ENCODE peak calls at places on chromosome 19, in ten cellular contexts. N, X, B, R, M, F, W, A, I and H are unnamed samples.

GRCh38 chr19:58123354-58123753 is 25.3 kb upstream of the ZSCAN18 start:
- DNase-seq in N (no peak), X (no peak), B (no peak), R (no peak), M (no peak), F (no peak), W (no peak), A (no peak), I (peak; percentile 6), H (no peak)

GRCh38 chr19:566403-566802 is 6.0 kb upstream of the BSG start:
- DNase-seq in N (no peak), X (no peak), B (no peak), R (no peak), M (peak; percentile 94), F (no peak), W (no peak), A (no peak), I (no peak), H (peak; percentile 71)

GRCh38 chr19:47848425-47848824 is 10.6 kb upstream of the TPRX2 start:
- DNase-seq in N (no peak), X (no peak), B (no peak), R (no peak), M (no peak), F (no peak), W (no peak), A (no peak), I (no peak), H (no peak)

GRCh38 chr19:36140289-36141038 is 598 bp downstream of the CAPNS1 start:
- DNase-seq in N (peak; percentile 47), X (peak; percentile 75), B (no peak), R (peak; percentile 41), M (peak; percentile 60), F (peak; percentile 89), W (peak; percentile 86), A (peak; percentile 87), I (peak; percentile 73), H (peak; percentile 58)

GRCh38 chr19:29561601-29562000 is 35.8 kb downstream of the VSTM2B start:
- DNase-seq in N (no peak), X (no peak), B (no peak), R (no peak), M (no peak), F (no peak), W (no peak), A (no peak), I (no peak), H (no peak)

GRCh38 chr19:31160346-31160926 is 188.8 kb downstream of the TSHZ3 start:
- DNase-seq in N (no peak), X (no peak), B (no peak), R (no peak), M (no peak), F (no peak), W (no peak), A (no peak), I (no peak), H (no peak)

GRCh38 chr19:30651066-30651465 is 278.9 kb downstream of the ZNF536 start:
- DNase-seq in N (peak; percentile 90), X (no peak), B (no peak), R (no peak), M (no peak), F (no peak), W (no peak), A (peak; percentile 25), I (no peak), H (no peak)

GRCh38 chr19:19026299-19026971 is 6.9 kb downstream of the SUGP2 start:
- DNase-seq in N (peak; percentile 36), X (no peak), B (no peak), R (peak; percentile 26), M (no peak), F (peak; percentile 20), W (no peak), A (peak; percentile 65), I (peak; percentile 7), H (no peak)

GRCh38 chr19:19946226-19946625 is 45.5 kb downstream of the ZNF93 start:
- DNase-seq in N (no peak), X (no peak), B (no peak), R (no peak), M (no peak), F (no peak), W (no peak), A (no peak), I (no peak), H (no peak)

GRCh38 chr19:17235618-17236413 is 9.8 kb downstream of the OCEL1 start:
- DNase-seq in N (peak; percentile 75), X (peak; percentile 70), B (no peak), R (peak; percentile 60), M (peak; percentile 62), F (peak; percentile 88), W (peak; percentile 91), A (peak; percentile 85), I (peak; percentile 91), H (peak; percentile 88)

GRCh38 chr19:1012334-1012733 is 8.6 kb downstream of the TMEM259 start:
- DNase-seq in N (no peak), X (no peak), B (no peak), R (no peak), M (no peak), F (no peak), W (peak; percentile 73), A (no peak), I (no peak), H (no peak)

GRCh38 chr19:47652285-47652684 is 43.4 kb downstream of the BICRA start:
- DNase-seq in N (no peak), X (no peak), B (no peak), R (no peak), M (no peak), F (no peak), W (no peak), A (no peak), I (no peak), H (no peak)

GRCh38 chr19:53158119-53158656 is 665 bp downstream of the ZNF347 start:
- DNase-seq in N (peak; percentile 29), X (peak; percentile 42), B (no peak), R (peak; percentile 27), M (peak; percentile 29), F (no peak), W (peak; percentile 81), A (peak; percentile 76), I (peak; percentile 67), H (peak; percentile 56)

GRCh38 chr19:1872807-1873523 is 9.6 kb upstream of the KLF16 start:
- DNase-seq in N (no peak), X (no peak), B (no peak), R (no peak), M (no peak), F (no peak), W (peak; percentile 79), A (no peak), I (no peak), H (no peak)

GRCh38 chr19:11046608-11047354 is 42.5 kb upstream of the LDLR start:
- DNase-seq in N (no peak), X (no peak), B (no peak), R (no peak), M (no peak), F (no peak), W (no peak), A (no peak), I (no peak), H (no peak)
- H3K9me3 ChIP-seq in N (no peaks in the 10 kb centered on the region), X (no peaks in the 10 kb centered on the region), B (no peaks in the 10 kb centered on the region), R (no peaks in the 10 kb centered on the region), M (no peaks in the 10 kb centered on the region), F (no peaks in the 10 kb centered on the region), W (no peaks in the 10 kb centered on the region), A (no peaks in the 10 kb centered on the region), I (no peaks in the 10 kb centered on the region), H (no peaks in the 10 kb centered on the region)

DNA sequence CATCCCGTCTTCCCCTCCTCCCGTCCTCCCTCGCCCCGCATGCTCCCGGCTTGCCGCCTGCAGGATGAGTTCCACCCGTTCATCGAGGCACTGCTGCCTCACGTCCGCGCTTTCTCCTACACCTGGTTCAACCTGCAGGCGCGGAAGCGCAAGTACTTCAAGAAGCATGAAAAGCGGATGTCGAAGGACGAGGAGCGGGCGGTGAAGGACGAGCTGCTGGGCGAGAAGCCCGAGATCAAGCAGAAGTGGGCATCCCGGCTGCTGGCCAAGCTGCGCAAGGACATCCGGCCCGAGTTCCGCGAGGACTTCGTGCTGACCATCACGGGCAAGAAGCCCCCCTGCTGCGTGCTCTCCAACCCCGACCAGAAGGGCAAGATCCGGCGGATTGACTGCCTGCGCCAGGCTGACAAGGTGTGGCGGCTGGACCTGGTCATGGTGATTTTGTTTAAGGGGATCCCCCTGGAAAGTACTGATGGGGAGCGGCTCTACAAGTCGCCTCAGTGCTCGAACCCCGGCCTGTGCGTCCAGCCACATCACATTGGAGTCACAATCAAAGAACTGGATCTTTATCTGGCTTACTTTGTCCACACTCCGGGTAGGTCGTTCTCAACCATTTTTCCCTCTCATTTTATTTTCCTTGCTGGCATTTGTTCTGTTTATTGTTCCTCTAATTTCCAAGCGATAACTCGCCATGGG is 29.8 kb downstream of the NFIX start:
- DNase-seq in N (no peak), X (no peak), B (no peak), R (no peak), M (no peak), F (no peak), W (no peak), A (peak; percentile 77), I (peak; percentile 51), H (peak; percentile 79)
- H3K27ac ChIP-seq in N (peak overlapping the region; percentile 79), X (peak overlapping the region; percentile 86), B (peak overlapping the region; percentile 99), R (peak overlapping the region; percentile 88), M (peak overlapping the region; percentile 99), F (no peak overlapping the region), W (no peak overlapping the region), A (no peak overlapping the region), I (no peak overlapping the region), H (peak overlapping the region; percentile 87)

GRCh38 chr19:10567696-10568443 is 909 bp downstream of the CDKN2D start:
- DNase-seq in N (no peak), X (no peak), B (no peak), R (no peak), M (no peak), F (no peak), W (no peak), A (no peak), I (no peak), H (no peak)

GRCh38 chr19:10566658-10567410 is 1.0 kb upstream of the KRI1 start:
- DNase-seq in N (peak; percentile 35), X (no peak), B (no peak), R (no peak), M (no peak), F (no peak), W (peak; percentile 84), A (peak; percentile 63), I (no peak), H (no peak)

GRCh38 chr19:10568444-10568825 is 344 bp downstream of the CDKN2D start:
- DNase-seq in N (peak; percentile 60), X (no peak), B (no peak), R (peak; percentile 37), M (no peak), F (peak; percentile 50), W (peak; percentile 91), A (peak; percentile 90), I (no peak), H (peak; percentile 73)

GRCh38 chr19:10566408-10566657 is 523 bp upstream of the KRI1 start:
- DNase-seq in N (no peak), X (no peak), B (no peak), R (no peak), M (no peak), F (no peak), W (no peak), A (no peak), I (no peak), H (no peak)

GRCh38 chr19:10568826-10569651 is at the start of gene CDKN2D:
- DNase-seq in N (peak; percentile 100), X (peak; percentile 100), B (peak; percentile 88), R (peak; percentile 100), M (peak; percentile 99), F (peak; percentile 99), W (peak; percentile 100), A (peak; percentile 100), I (peak; percentile 100), H (peak; percentile 100)
- TF ChIP-seq CTCF in N (peak; percentile 4), X (peak; percentile 62), B (no peak), R (peak; percentile 56), M (peak; percentile 42), F (no peak), W (peak; percentile 38), A (peak; percentile 28), I (peak; percentile 22), H (peak; percentile 35)

GRCh38 chr19:21423057-21424041 is 26.4 kb downstream of the ZNF493 start:
- DNase-seq in N (no peak), X (no peak), B (no peak), R (no peak), M (no peak), F (no peak), W (no peak), A (no peak), I (no peak), H (no peak)
- H3K9me3 ChIP-seq in N (peaks cover 57% of the 10 kb centered on the region), X (peaks cover 71% of the 10 kb centered on the region), B (peaks cover 28% of the 10 kb centered on the region), R (peaks cover 5% of the 10 kb centered on the region), M (no peaks in the 10 kb centered on the region), F (no peaks in the 10 kb centered on the region), W (peaks cover 10% of the 10 kb centered on the region), A (peaks cover 87% of the 10 kb centered on the region), I (peaks cover 76% of the 10 kb centered on the region), H (peaks cover 98% of the 10 kb centered on the region)